ENCODE peak calls at places on chromosomes 12 and 14, in five cellular contexts. J, X, I, U and B are unnamed samples.
A peak's percentile ranks its signal among the peaks of the same experiment; 100 is the strongest.

GRCh38 chr12:124568431-124569374 is 1.3 kb upstream of the NCOR2 start:
- DNase-seq in I (peak; percentile 83), J (peak; percentile 69), U (peak; percentile 96), X (peak; percentile 95), B (peak; percentile 98)

GRCh38 chr12:122523846-122524718 is 2.7 kb downstream of the RSRC2 start:
- DNase-seq in X (peak; percentile 49), J (no peak), I (no peak), U (peak; percentile 14), B (no peak)

GRCh38 chr12:53508534-53509199 is 1.4 kb upstream of the NPFF start:
- DNase-seq in I (peak; percentile 61), U (peak; percentile 65), J (peak; percentile 91), X (peak; percentile 76), B (peak; percentile 68)

GRCh38 chr14:63228221-63228620 is 24.0 kb downstream of the RHOJ start:
- DNase-seq in U (no peak), I (no peak), J (no peak), X (no peak), B (no peak)

GRCh38 chr12:79569679-79570078 is 121.1 kb downstream of the PAWR start:
- DNase-seq in J (no peak), X (no peak), U (no peak), I (no peak), B (no peak)

GRCh38 chr12:22477166-22477893 is 67.0 kb downstream of the C2CD5 start:
- DNase-seq in I (peak; percentile 85), U (peak; percentile 75), X (peak; percentile 80), J (no peak), B (peak; percentile 83)

GRCh38 chr14:51849095-51849494 is 11.3 kb upstream of the GNG2 start:
- DNase-seq in I (peak; percentile 29), X (no peak), U (no peak), J (no peak), B (no peak)

GRCh38 chr12:71201136-71201679 is 43.4 kb upstream of the TSPAN8 start:
- DNase-seq in X (no peak), I (no peak), J (no peak), U (no peak), B (no peak)

GRCh38 chr12:29241821-29242591 is 92.9 kb downstream of the FAR2 start:
- DNase-seq in U (peak; percentile 80), J (peak; percentile 37), I (peak; percentile 88), X (peak; percentile 80), B (peak; percentile 59)

GRCh38 chr14:101409006-101409543 is 152.2 kb upstream of the DIO3 start:
- DNase-seq in J (no peak), X (no peak), I (no peak), U (no peak), B (no peak)

GRCh38 chr12:119949145-119949544 is 39.9 kb upstream of the BICDL1 start:
- DNase-seq in X (no peak), I (no peak), U (no peak), J (no peak), B (no peak)

GRCh38 chr12:43109626-43110345 is 442.2 kb downstream of the ADAMTS20 start:
- DNase-seq in I (peak; percentile 30), J (no peak), X (no peak), U (no peak), B (no peak)

GRCh38 chr12:93818488-93819047 is 141.4 kb downstream of the CRADD start:
- DNase-seq in X (no peak), U (no peak), I (no peak), J (no peak), B (no peak)

GRCh38 chr12:69897744-69898143 is 72.7 kb downstream of the MYRFL start:
- DNase-seq in U (peak; percentile 97), J (no peak), X (peak; percentile 73), I (peak; percentile 75), B (peak; percentile 98)

GRCh38 chr12:105769486-105769885 is 369.3 kb downstream of the NUAK1 start:
- DNase-seq in X (peak; percentile 17), J (no peak), U (no peak), I (no peak), B (no peak)

GRCh38 chr14:100842799-100843198 is 16.9 kb downstream of the MEG3 start:
- DNase-seq in J (no peak), U (peak; percentile 90), I (peak; percentile 72), X (peak; percentile 90), B (peak; percentile 88)

GRCh38 chr12:25926536-25926935 is 31.9 kb upstream of the RASSF8 start:
- DNase-seq in J (no peak), I (no peak), X (no peak), U (no peak), B (no peak)

GRCh38 chr14:99215277-99215676 is 56.7 kb downstream of the BCL11B start:
- DNase-seq in I (peak; percentile 32), X (peak; percentile 12), U (peak; percentile 96), J (no peak), B (peak; percentile 97)

GRCh38 chr14:30158299-30158698 is 230.7 kb upstream of the PRKD1 start:
- DNase-seq in U (no peak), I (no peak), X (no peak), J (no peak), B (no peak)

GRCh38 chr12:27975222-27976136 is 2.9 kb upstream of the PTHLH start:
- DNase-seq in U (peak; percentile 57), I (no peak), J (no peak), X (peak; percentile 58), B (peak; percentile 72)
- H3K4me3 ChIP-seq in U (peak overlapping the region; percentile 53), I (peak overlapping the region; percentile 41), J (peak overlapping the region; percentile 13), X (peak overlapping the region; percentile 34), B (peak overlapping the region; percentile 35)

GRCh38 chr14:102975662-102976061 is 53.2 kb downstream of the AMN start:
- DNase-seq in U (no peak), I (no peak), J (no peak), X (no peak), B (no peak)
- TF ChIP-seq CTCF in U (no peak), I (no peak), J (no peak), X (no peak), B (peak; percentile 7)

GRCh38 chr14:104863923-104864266 is 1.2 kb upstream of the CEP170B start:
- DNase-seq in U (no peak), J (no peak), I (no peak), X (no peak), B (no peak)
- H3K4me3 ChIP-seq in U (no peak overlapping the region), J (peak overlapping the region; percentile 92), I (no peak overlapping the region), X (no peak overlapping the region), B (no peak overlapping the region)

GRCh38 chr12:51417826-51418225 is 6.8 kb upstream of the SLC4A8 start:
- DNase-seq in X (no peak), I (no peak), J (no peak), U (no peak), B (no peak)

GRCh38 chr12:51424094-51424661 is 453 bp upstream of the SLC4A8 start:
- DNase-seq in I (no peak), X (no peak), U (no peak), J (no peak), B (no peak)

GRCh38 chr12:51424662-51425539 is at the start of gene SLC4A8:
- DNase-seq in J (peak; percentile 78), X (peak; percentile 76), I (peak; percentile 84), U (peak; percentile 81), B (peak; percentile 86)

GRCh38 chr12:51419473-51420228 is 5.0 kb upstream of the SLC4A8 start:
- DNase-seq in I (peak; percentile 13), J (no peak), U (no peak), X (no peak), B (no peak)

DNA sequence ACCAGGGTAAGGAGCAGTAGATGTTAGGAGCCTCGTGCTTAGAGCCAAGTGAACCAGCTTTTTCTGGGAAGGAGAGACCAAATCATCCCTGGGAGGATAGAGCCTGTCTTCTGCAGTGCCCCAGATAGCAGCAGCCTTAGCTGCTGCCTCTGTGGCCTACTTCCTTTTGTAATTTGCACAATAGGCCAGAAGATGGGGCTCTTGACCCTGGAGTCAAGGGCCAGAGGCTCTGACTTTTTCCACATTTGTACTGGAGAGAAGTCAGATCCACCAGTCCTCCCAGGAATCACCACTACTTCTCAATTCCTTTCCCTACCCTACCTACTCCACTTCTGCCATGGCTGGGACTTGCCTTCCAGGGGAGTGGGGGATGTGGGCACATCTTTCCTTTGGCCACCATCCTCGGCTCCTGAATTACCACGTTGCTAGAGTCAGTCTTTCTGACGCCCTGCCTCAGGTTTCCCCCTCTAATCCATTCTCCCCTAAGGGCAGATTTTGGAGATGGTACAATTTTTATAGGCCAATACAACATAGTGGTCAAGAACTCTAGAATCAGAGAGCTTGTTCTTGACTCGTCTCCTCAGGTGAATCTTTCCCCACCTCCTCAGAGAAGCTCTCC is 3.3 kb upstream of the SLC4A8 start:
- DNase-seq in I (peak; percentile 60), U (peak; percentile 73), J (peak; percentile 46), X (peak; percentile 72), B (peak; percentile 69)
- TF ChIP-seq CTCF in I (peak; percentile 66), U (peak; percentile 84), J (peak; percentile 56), X (peak; percentile 71), B (peak; percentile 58)

DNA sequence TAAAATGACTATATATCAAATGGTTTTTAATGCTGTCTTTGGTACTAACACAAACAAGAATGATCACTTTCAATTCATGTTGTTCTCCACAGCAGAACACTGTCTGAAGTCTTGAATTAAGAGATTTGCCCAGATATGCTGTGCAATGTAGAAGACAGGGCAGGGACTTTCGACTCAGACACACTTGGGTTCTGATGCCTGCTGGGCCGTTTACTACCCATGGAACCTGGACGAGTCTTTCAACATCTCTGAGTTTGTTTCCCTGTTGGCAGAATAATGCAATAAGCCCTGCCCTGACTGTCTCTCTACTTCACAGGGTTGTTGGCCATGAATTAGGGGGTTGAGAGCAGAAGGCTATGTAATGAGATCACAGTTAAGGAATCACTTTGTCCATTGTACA is 162.6 kb upstream of the TMPO start:
- DNase-seq in X (no peak), U (peak; percentile 9), I (no peak), J (no peak), B (no peak)
- H3K4me3 ChIP-seq in X (no peak overlapping the region), U (no peak overlapping the region), I (no peak overlapping the region), J (no peak overlapping the region), B (no peak overlapping the region)

GRCh38 chr14:105333613-105334364 is 19.2 kb downstream of the PACS2 start:
- DNase-seq in I (no peak), X (no peak), U (no peak), J (no peak), B (no peak)

GRCh38 chr14:105333020-105333490 is 18.5 kb downstream of the PACS2 start:
- DNase-seq in X (no peak), J (no peak), U (no peak), I (no peak), B (no peak)

GRCh38 chr14:105331575-105332351 is 17.2 kb downstream of the PACS2 start:
- DNase-seq in I (no peak), U (no peak), X (no peak), J (no peak), B (no peak)

GRCh38 chr14:105330491-105330895 is 15.9 kb downstream of the PACS2 start:
- DNase-seq in X (no peak), J (no peak), I (peak; percentile 65), U (peak; percentile 78), B (peak; percentile 40)

GRCh38 chr14:105332352-105332874 is 17.9 kb downstream of the PACS2 start:
- DNase-seq in U (no peak), I (no peak), J (no peak), X (no peak), B (no peak)
- TF ChIP-seq CTCF in U (no peak), I (no peak), J (no peak), X (no peak), B (no peak)

GRCh38 chr12:133106253-133106652 is 23.8 kb downstream of the ZNF891 start:
- DNase-seq in I (no peak), U (no peak), J (no peak), X (peak; percentile 13), B (peak; percentile 29)
- H3K4me3 ChIP-seq in I (no peak overlapping the region), U (no peak overlapping the region), J (no peak overlapping the region), X (no peak overlapping the region), B (no peak overlapping the region)

GRCh38 chr14:105247026-105247425 is 1.3 kb upstream of the BTBD6 start:
- DNase-seq in U (no peak), I (no peak), X (no peak), J (no peak), B (no peak)
- TF ChIP-seq CTCF in U (no peak), I (no peak), X (no peak), J (no peak), B (no peak)

GRCh38 chr14:77641534-77642341 is 25.3 kb upstream of the SPTLC2 start:
- DNase-seq in U (peak; percentile 68), X (peak; percentile 66), I (peak; percentile 60), J (peak; percentile 76), B (peak; percentile 53)
- H3K4me3 ChIP-seq in U (peak overlapping the region; percentile 58), X (peak overlapping the region; percentile 59), I (peak overlapping the region; percentile 41), J (peak overlapping the region; percentile 27), B (peak overlapping the region; percentile 30)